ENCODE peak calls at places on chromosomes 2 and 18, in five cellular contexts. One of them, this sample, is unnamed.
A peak's percentile ranks its signal among the peaks of the same experiment; 100 is the strongest.

GRCh38 chr2:153557211-153557610 is 78.6 kb upstream of the RPRM start:
- DNase-seq in tibial artery: no peak
- DNase-seq in effector memory CD8-positive, alpha-beta T cell: no peak
- DNase-seq in T-helper 9 cell: no peak
- DNase-seq in posterior vena cava: no peak
- DNase-seq in this sample: no peak

GRCh38 chr2:220147186-220147585 is 519.8 kb downstream of the SLC4A3 start:
- DNase-seq in tibial artery: no peak
- DNase-seq in effector memory CD8-positive, alpha-beta T cell: no peak
- DNase-seq in T-helper 9 cell: no peak
- DNase-seq in posterior vena cava: no peak
- DNase-seq in this sample: no peak

GRCh38 chr2:49002750-49003149 is 151.6 kb downstream of the FSHR start:
- DNase-seq in tibial artery: no peak
- DNase-seq in effector memory CD8-positive, alpha-beta T cell: no peak
- DNase-seq in T-helper 9 cell: no peak
- DNase-seq in posterior vena cava: no peak
- DNase-seq in this sample: no peak

GRCh38 chr2:148493822-148494563 is 150.6 kb upstream of the EPC2 start:
- DNase-seq in tibial artery: no peak
- DNase-seq in effector memory CD8-positive, alpha-beta T cell: no peak
- DNase-seq in T-helper 9 cell: no peak
- DNase-seq in posterior vena cava: no peak
- DNase-seq in this sample: no peak

GRCh38 chr2:55010915-55011314 is 39.3 kb downstream of the RTN4 start:
- DNase-seq in tibial artery: peak; percentile 69
- DNase-seq in effector memory CD8-positive, alpha-beta T cell: no peak
- DNase-seq in T-helper 9 cell: no peak
- DNase-seq in posterior vena cava: no peak
- DNase-seq in this sample: no peak

GRCh38 chr2:42050350-42051167 is 2.7 kb downstream of the PKDCC start:
- DNase-seq in tibial artery: peak; percentile 81
- DNase-seq in effector memory CD8-positive, alpha-beta T cell: no peak
- DNase-seq in T-helper 9 cell: no peak
- DNase-seq in posterior vena cava: no peak
- DNase-seq in this sample: no peak

GRCh38 chr18:51135361-51135760 is 62.1 kb downstream of the MEX3C start:
- DNase-seq in tibial artery: no peak
- DNase-seq in effector memory CD8-positive, alpha-beta T cell: no peak
- DNase-seq in T-helper 9 cell: no peak
- DNase-seq in posterior vena cava: no peak
- DNase-seq in this sample: no peak

GRCh38 chr2:190714958-190715357 is 66.1 kb downstream of the NAB1 start:
- DNase-seq in tibial artery: no peak
- DNase-seq in effector memory CD8-positive, alpha-beta T cell: no peak
- DNase-seq in T-helper 9 cell: no peak
- DNase-seq in posterior vena cava: no peak
- DNase-seq in this sample: no peak

GRCh38 chr2:168930242-168930641 is 29.2 kb downstream of the G6PC2 start:
- DNase-seq in tibial artery: no peak
- DNase-seq in effector memory CD8-positive, alpha-beta T cell: no peak
- DNase-seq in T-helper 9 cell: no peak
- DNase-seq in posterior vena cava: no peak
- DNase-seq in this sample: no peak

GRCh38 chr2:163794635-163795034 is 58.8 kb upstream of the FIGN start:
- DNase-seq in tibial artery: no peak
- DNase-seq in effector memory CD8-positive, alpha-beta T cell: no peak
- DNase-seq in T-helper 9 cell: no peak
- DNase-seq in posterior vena cava: no peak
- DNase-seq in this sample: no peak

GRCh38 chr2:231680992-231681852 is 27.1 kb upstream of the PTMA start:
- DNase-seq in tibial artery: peak; percentile 92
- DNase-seq in effector memory CD8-positive, alpha-beta T cell: no peak
- DNase-seq in T-helper 9 cell: no peak
- DNase-seq in posterior vena cava: peak; percentile 93
- DNase-seq in this sample: no peak

GRCh38 chr18:27606851-27607250 is 421.7 kb upstream of the CHST9 start:
- DNase-seq in tibial artery: no peak
- DNase-seq in effector memory CD8-positive, alpha-beta T cell: no peak
- DNase-seq in T-helper 9 cell: no peak
- DNase-seq in posterior vena cava: no peak
- DNase-seq in this sample: no peak

GRCh38 chr2:149733936-149734685 is 146.5 kb upstream of the MMADHC start:
- DNase-seq in tibial artery: no peak
- DNase-seq in effector memory CD8-positive, alpha-beta T cell: no peak
- DNase-seq in T-helper 9 cell: no peak
- DNase-seq in posterior vena cava: no peak
- DNase-seq in this sample: no peak